ENCODE peak calls at places on chromosomes 3 and 15, in seven cellular contexts. F is left lung, N is RWPE1, E is GM10248, S is fibroblast of mammary gland, G is neural progenitor cell, C is suprapubic skin. U is an unnamed sample.

GRCh38 chr15:71083349-71083748 is 31.9 kb upstream of the THSD4 start:
- DNase-seq in F (no peak), N (no peak), E (no peak), S (peak), G (no peak), C (no peak), U (no peak)

GRCh38 chr3:97719156-97719821 is 45.3 kb upstream of the ARL6 start:
- DNase-seq in F (peak), N (peak), E (peak), S (peak), G (peak), C (peak), U (peak)

GRCh38 chr3:149678365-149678948 is 20.6 kb upstream of the WWTR1 start:
- DNase-seq in F (no peak), N (no peak), E (no peak), S (no peak), G (no peak), C (no peak), U (no peak)

GRCh38 chr3:37441689-37442088 is 267.3 kb upstream of the LRRFIP2 start:
- DNase-seq in F (no peak), N (no peak), E (no peak), S (no peak), G (no peak), C (no peak), U (no peak)

GRCh38 chr3:72082776-72083477 is 298.0 kb upstream of the PROK2 start:
- DNase-seq in F (no peak), N (no peak), E (no peak), S (no peak), G (no peak), C (no peak), U (no peak)

GRCh38 chr15:39427705-39428104 is 153.2 kb upstream of the THBS1 start:
- DNase-seq in F (no peak), N (no peak), E (no peak), S (no peak), G (no peak), C (no peak), U (no peak)

GRCh38 chr15:82047493-82048446 is 2.0 kb upstream of the MEX3B start:
- DNase-seq in F (peak), N (peak), E (no peak), S (peak), G (peak), C (no peak), U (no peak)

GRCh38 chr15:42832577-42832976 is 88.0 kb downstream of the TTBK2 start:
- DNase-seq in F (no peak), N (peak), E (no peak), S (peak), G (no peak), C (no peak), U (no peak)

GRCh38 chr3:122533931-122534334 is 19.2 kb upstream of the KPNA1 start:
- DNase-seq in F (no peak), N (peak), E (peak), S (peak), G (no peak), C (no peak), U (no peak)

GRCh38 chr15:62897634-62898033 is 144.9 kb upstream of the TPM1 start:
- DNase-seq in F (no peak), N (no peak), E (no peak), S (no peak), G (no peak), C (no peak), U (no peak)

GRCh38 chr15:83477791-83478537 is 30.8 kb downstream of the SH3GL3 start:
- DNase-seq in F (no peak), N (no peak), E (no peak), S (no peak), G (no peak), C (no peak), U (no peak)

GRCh38 chr15:41937568-41937923 is 34.8 kb downstream of the EHD4 start:
- DNase-seq in F (no peak), N (no peak), E (no peak), S (no peak), G (no peak), C (no peak), U (no peak)

GRCh38 chr3:136078421-136079364 is 113.2 kb downstream of the PPP2R3A start:
- DNase-seq in F (no peak), N (peak), E (peak), S (peak), G (no peak), C (no peak), U (no peak)

GRCh38 chr3:159488657-159489056 is 500.0 kb upstream of the IL12A start:
- DNase-seq in F (no peak), N (no peak), E (no peak), S (no peak), G (no peak), C (no peak), U (no peak)

GRCh38 chr3:121836069-121836468 is 1.1 kb downstream of the EAF2 start:
- DNase-seq in F (no peak), N (no peak), E (peak), S (no peak), G (no peak), C (no peak), U (no peak)

GRCh38 chr15:78364233-78364632 is 24.1 kb downstream of the CRABP1 start:
- DNase-seq in F (no peak), N (no peak), E (no peak), S (peak), G (no peak), C (no peak), U (no peak)

GRCh38 chr3:47540281-47540680 is 26.8 kb upstream of the ELP6 start:
- DNase-seq in F (no peak), N (no peak), E (peak), S (peak), G (no peak), C (no peak), U (no peak)

GRCh38 chr15:48748535-48748934 is 62.3 kb downstream of the CEP152 start:
- DNase-seq in F (no peak), N (no peak), E (no peak), S (peak), G (no peak), C (no peak), U (no peak)

GRCh38 chr3:154334973-154335420 is 10.7 kb upstream of the DHX36 start:
- DNase-seq in F (no peak), N (peak), E (peak), S (peak), G (peak), C (no peak), U (no peak)

GRCh38 chr3:101464235-101464634 is 48.8 kb downstream of the SENP7 start:
- DNase-seq in F (no peak), N (no peak), E (no peak), S (no peak), G (no peak), C (no peak), U (no peak)

GRCh38 chr15:74178326-74179100 is 5.0 kb downstream of the ISLR start:
- DNase-seq in F (peak), N (no peak), E (no peak), S (no peak), G (no peak), C (peak), U (no peak)

GRCh38 chr15:32029409-32029861 is 880 bp upstream of the CHRNA7 start:
- DNase-seq in F (no peak), N (no peak), E (no peak), S (no peak), G (peak), C (no peak), U (no peak)

GRCh38 chr3:64691051-64691450 is 3.3 kb upstream of the ADAMTS9 start:
- DNase-seq in F (no peak), N (no peak), E (no peak), S (peak), G (no peak), C (peak), U (no peak)

GRCh38 chr3:73558399-73559075 is 66.2 kb downstream of the PDZRN3 start:
- DNase-seq in F (no peak), N (no peak), E (no peak), S (peak), G (no peak), C (no peak), U (no peak)

DNA sequence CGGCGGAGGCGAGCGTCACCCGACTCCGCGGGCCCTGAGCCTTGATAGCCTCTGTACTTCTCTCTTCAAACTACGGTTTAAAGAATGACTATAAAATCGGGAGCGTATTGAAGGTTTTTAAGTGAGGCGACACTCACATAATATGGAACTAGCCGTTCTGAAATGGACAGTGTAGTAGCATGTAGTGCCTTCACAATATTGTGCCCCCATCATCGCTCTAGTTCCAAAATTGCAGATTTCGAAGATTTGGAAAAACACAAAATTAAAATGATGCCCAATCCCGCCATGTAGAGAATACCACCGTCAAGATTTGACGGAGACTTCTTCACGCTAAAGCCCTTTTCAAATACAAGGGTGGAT is 330 bp upstream of the TAMM41 start:
- DNase-seq in F (no peak), N (no peak), E (no peak), S (no peak), G (no peak), C (no peak), U (no peak)
- TF ChIP-seq CTCF in F (no peak), N (peak), E (no peak), S (no peak), G (no peak), C (no peak), U (no peak)

DNA sequence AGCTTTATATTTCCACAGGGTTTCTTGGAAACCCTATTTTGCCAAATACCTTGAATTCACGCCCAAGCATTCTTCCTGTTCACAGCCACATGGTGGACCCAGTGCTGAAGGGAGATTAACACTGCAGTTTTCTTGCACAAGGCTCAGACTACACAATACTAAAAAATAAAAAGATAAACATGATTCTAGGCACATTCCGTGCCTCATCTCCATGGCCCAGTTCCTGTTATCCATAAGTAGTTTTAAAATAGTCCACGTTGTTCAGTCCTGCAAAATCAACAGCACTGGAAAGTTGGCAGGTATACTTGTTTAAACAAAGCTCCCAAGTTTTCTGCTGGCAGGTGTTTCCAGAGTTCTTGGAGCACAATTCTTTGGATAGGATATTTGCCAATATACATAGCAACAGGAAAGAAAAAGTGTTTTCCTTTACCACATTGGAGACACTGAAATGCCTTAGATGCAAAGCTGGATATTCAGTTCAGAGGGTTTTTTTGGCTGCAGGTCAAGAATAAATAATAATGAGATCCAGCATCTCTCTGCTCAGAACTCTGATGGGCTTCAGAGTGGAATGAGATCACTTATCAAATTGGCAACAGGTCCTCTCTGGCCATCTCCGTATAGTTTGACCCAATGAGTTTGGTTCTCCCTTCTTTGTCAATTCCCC is 88.1 kb upstream of the TGFBR2 start:
- DNase-seq in F (no peak), N (peak), E (no peak), S (peak), G (no peak), C (no peak), U (no peak)
- TF ChIP-seq CTCF in F (no peak), N (peak), E (no peak), S (peak), G (no peak), C (no peak), U (no peak)

GRCh38 chr3:11386413-11387155 is 114.4 kb downstream of the ATG7 start:
- DNase-seq in F (no peak), N (no peak), E (no peak), S (peak), G (no peak), C (no peak), U (no peak)
- TF ChIP-seq CTCF in F (no peak), N (no peak), E (no peak), S (no peak), G (no peak), C (no peak), U (no peak)

DNA sequence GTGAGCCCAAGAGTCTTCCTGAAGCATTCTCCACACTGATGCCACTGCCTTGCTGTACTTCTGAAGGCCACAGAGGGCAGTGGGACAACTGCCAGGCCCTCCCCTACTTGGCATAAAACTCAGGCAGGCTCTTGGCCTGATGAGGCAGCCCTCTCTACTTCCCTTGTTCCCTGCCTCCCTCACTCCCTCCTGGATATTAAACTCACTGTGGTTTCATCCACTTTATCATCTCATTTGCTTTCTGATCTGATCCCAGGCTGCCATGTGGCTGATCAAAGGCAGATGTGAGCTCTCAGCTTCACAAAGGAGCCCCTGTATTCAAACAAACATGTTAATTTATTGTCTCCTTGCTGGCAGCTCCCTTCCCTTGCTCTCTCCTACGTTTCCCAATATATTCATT is 533.5 kb downstream of the IGSF11 start:
- DNase-seq in F (peak), N (peak), E (no peak), S (no peak), G (peak), C (no peak), U (no peak)
- TF ChIP-seq CTCF in F (no peak), N (no peak), E (no peak), S (no peak), G (peak), C (no peak), U (no peak)

GRCh38 chr3:33144433-33144832 is 30.6 kb downstream of the CRTAP start:
- DNase-seq in F (no peak), N (no peak), E (peak), S (no peak), G (peak), C (no peak), U (no peak)
- TF ChIP-seq CTCF in F (no peak), N (no peak), E (peak), S (peak), G (peak), C (no peak), U (no peak)

GRCh38 chr3:191244242-191244867 is 45.3 kb downstream of the OSTN start:
- DNase-seq in F (no peak), N (peak), E (peak), S (peak), G (no peak), C (no peak), U (no peak)
- TF ChIP-seq CTCF in F (peak), N (peak), E (peak), S (peak), G (peak), C (peak), U (no peak)

DNA sequence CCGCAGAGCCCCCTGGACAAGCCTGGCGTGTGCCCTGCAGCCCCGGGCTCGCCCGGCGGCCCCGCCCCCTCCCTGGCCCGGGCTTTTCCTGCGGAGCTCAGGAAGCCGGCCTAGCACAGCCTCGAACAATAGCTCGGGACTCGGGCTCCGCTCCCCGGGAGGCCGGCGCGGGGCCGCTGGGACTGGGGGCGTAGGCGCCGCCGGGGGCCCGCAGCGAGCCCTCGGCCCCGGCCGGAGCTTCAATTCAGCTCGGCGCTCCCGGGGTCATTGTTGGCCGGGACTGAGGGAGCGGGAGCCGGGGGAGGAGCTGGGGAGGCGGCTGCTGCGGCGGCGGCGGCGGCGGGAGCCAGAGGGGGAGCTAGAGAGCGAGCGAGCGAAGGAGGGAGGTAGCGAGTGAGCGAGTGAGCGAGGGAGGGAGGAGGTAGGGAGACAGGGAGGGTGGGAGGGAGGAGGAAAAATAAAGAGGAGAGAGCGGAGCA is 41.0 kb upstream of the ROPN1 start:
- DNase-seq in F (peak), N (peak), E (peak), S (peak), G (peak), C (peak), U (peak)
- TF ChIP-seq CTCF in F (peak), N (peak), E (peak), S (peak), G (peak), C (peak), U (no peak)

GRCh38 chr15:26097216-26097615 is 234.1 kb upstream of the ATP10A start:
- DNase-seq in F (no peak), N (no peak), E (no peak), S (no peak), G (no peak), C (no peak), U (no peak)
- TF ChIP-seq CTCF in F (no peak), N (no peak), E (no peak), S (no peak), G (no peak), C (no peak), U (no peak)

U was measured in omental fat pad.